ENCODE peak calls at places on chromosome 22, in seven cellular contexts. P, N, J, K, X, H and F are unnamed samples.
A peak's percentile ranks its signal among the peaks of the same experiment; 100 is the strongest.

GRCh38 chr22:17159504-17159951 is 451 bp upstream of the HDHD5 start:
- DNase-seq in P (no peak), N (no peak), J (peak; percentile 27), K (peak; percentile 76), X (peak; percentile 50), H (peak; percentile 62), F (no peak)

GRCh38 chr22:29702931-29703594 is 16.7 kb upstream of the CABP7 start:
- DNase-seq in P (no peak), N (no peak), J (no peak), K (no peak), X (peak; percentile 45), H (no peak), F (no peak)

GRCh38 chr22:20533095-20533878 is 25.9 kb downstream of the MED15 start:
- DNase-seq in P (no peak), N (no peak), J (no peak), K (no peak), X (no peak), H (no peak), F (no peak)

GRCh38 chr22:50727678-50728522 is 10.1 kb upstream of the ACR start:
- DNase-seq in P (no peak), N (no peak), J (no peak), K (peak; percentile 11), X (no peak), H (no peak), F (no peak)

GRCh38 chr22:33811208-33811607 is 109.1 kb downstream of the LARGE1 start:
- DNase-seq in P (no peak), N (no peak), J (no peak), K (no peak), X (no peak), H (no peak), F (no peak)

GRCh38 chr22:38921801-38922200 is 35.6 kb upstream of the APOBEC3A start:
- DNase-seq in P (no peak), N (no peak), J (no peak), K (no peak), X (no peak), H (no peak), F (no peak)

GRCh38 chr22:26848244-26848920 is 191.0 kb downstream of the MIAT start:
- DNase-seq in P (no peak), N (no peak), J (no peak), K (no peak), X (peak; percentile 43), H (peak; percentile 6), F (no peak)

GRCh38 chr22:41535244-41535643 is 9.0 kb downstream of the POLR3H start:
- DNase-seq in P (no peak), N (no peak), J (no peak), K (no peak), X (peak; percentile 55), H (no peak), F (no peak)

GRCh38 chr22:20514658-20515406 is 7.4 kb downstream of the MED15 start:
- DNase-seq in P (peak; percentile 80), N (no peak), J (peak; percentile 69), K (no peak), X (no peak), H (peak; percentile 85), F (no peak)

GRCh38 chr22:16777284-16777924 is 47.8 kb downstream of the XKR3 start:
- DNase-seq in P (no peak), N (no peak), J (no peak), K (no peak), X (no peak), H (no peak), F (no peak)

GRCh38 chr22:38793721-38794466 is at the start of gene DNAL4:
- DNase-seq in P (peak; percentile 96), N (peak; percentile 98), J (peak; percentile 96), K (peak; percentile 92), X (peak; percentile 98), H (peak; percentile 97), F (peak; percentile 91)

GRCh38 chr22:19395276-19395675 is 36.3 kb downstream of the HIRA start:
- DNase-seq in P (no peak), N (no peak), J (no peak), K (no peak), X (no peak), H (no peak), F (no peak)

GRCh38 chr22:22748297-22748743 is 103.9 kb downstream of the GGTLC2 start:
- DNase-seq in P (peak; percentile 18), N (no peak), J (no peak), K (peak; percentile 58), X (peak; percentile 44), H (peak; percentile 71), F (peak; percentile 40)

GRCh38 chr22:20584029-20584871 is 76.8 kb downstream of the MED15 start:
- DNase-seq in P (no peak), N (no peak), J (no peak), K (no peak), X (no peak), H (no peak), F (no peak)

GRCh38 chr22:17192186-17192585 is 27.0 kb downstream of the ADA2 start:
- DNase-seq in P (no peak), N (no peak), J (no peak), K (no peak), X (no peak), H (no peak), F (no peak)

GRCh38 chr22:19350947-19351346 is 59.4 kb upstream of the CLTCL1 start:
- DNase-seq in P (no peak), N (no peak), J (no peak), K (no peak), X (no peak), H (no peak), F (no peak)

GRCh38 chr22:22425366-22425765 is 83.2 kb downstream of the ZNF280B start:
- DNase-seq in P (no peak), N (no peak), J (no peak), K (no peak), X (no peak), H (no peak), F (no peak)

GRCh38 chr22:45667486-45667885 is 4.1 kb upstream of the ATXN10 start:
- DNase-seq in P (no peak), N (no peak), J (no peak), K (no peak), X (no peak), H (no peak), F (no peak)

GRCh38 chr22:45664136-45664646 is 7.4 kb upstream of the ATXN10 start:
- DNase-seq in P (no peak), N (no peak), J (no peak), K (no peak), X (no peak), H (no peak), F (no peak)
- TF ChIP-seq CTCF in P (no peak), N (no peak), J (no peak), K (no peak), X (no peak), H (no peak), F (no peak)

DNA sequence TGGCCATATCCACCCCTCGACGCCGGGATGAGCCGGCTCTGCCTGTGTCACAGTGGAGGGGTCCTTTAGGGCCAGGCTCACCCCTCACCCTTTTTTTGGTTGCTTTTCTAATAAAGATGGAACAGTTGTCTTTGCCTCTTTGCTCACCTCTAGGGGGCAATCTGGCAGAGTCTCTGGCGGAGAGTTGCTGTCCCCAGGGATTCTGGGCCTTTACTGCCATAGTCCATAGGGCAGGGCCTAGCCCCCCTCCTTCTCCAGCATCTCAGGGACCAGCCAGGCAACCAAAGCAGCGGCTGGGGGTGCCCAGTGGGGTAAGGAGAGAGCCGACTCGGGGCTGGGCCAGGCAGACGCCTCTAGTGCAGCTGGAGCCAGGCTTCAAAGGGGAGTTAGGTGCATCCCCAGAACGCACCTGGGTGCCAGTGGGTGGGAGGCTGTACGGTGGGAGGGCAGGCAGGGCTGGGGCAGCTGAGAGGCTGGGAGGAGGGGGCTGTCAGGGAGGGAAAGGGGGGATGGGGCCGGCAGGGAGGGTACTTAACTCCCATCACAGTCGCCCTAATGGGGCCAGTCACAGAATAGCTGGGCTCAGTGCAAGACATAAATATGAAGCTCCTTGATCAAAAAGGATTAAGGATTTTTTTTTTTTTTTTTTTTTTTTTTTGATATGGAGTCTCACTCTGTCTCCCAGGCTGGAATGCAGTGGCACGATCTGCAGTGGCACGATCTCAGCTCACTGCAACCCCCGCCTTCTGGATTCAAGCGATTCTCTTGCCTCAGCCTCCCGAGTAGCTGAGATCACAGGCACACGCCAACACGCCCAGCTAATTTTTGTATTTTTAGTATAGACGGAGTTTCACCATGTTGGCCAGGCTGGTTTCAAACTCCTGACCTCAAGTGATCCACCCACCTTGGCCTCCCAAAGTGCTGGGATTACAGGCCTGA is 2.5 kb upstream of the SUSD2 start:
- DNase-seq in P (no peak), N (no peak), J (no peak), K (no peak), X (peak; percentile 58), H (no peak), F (peak; percentile 43)
- TF ChIP-seq CTCF in P (peak; percentile 46), N (peak; percentile 52), J (peak; percentile 6), K (no peak), X (peak; percentile 54), H (no peak), F (peak; percentile 36)

GRCh38 chr22:25027552-25027951 is 75.0 kb downstream of the KIAA1671 start:
- DNase-seq in P (no peak), N (no peak), J (peak; percentile 33), K (peak; percentile 64), X (no peak), H (peak; percentile 40), F (no peak)
- TF ChIP-seq CTCF in P (no peak), N (no peak), J (no peak), K (no peak), X (no peak), H (no peak), F (no peak)

DNA sequence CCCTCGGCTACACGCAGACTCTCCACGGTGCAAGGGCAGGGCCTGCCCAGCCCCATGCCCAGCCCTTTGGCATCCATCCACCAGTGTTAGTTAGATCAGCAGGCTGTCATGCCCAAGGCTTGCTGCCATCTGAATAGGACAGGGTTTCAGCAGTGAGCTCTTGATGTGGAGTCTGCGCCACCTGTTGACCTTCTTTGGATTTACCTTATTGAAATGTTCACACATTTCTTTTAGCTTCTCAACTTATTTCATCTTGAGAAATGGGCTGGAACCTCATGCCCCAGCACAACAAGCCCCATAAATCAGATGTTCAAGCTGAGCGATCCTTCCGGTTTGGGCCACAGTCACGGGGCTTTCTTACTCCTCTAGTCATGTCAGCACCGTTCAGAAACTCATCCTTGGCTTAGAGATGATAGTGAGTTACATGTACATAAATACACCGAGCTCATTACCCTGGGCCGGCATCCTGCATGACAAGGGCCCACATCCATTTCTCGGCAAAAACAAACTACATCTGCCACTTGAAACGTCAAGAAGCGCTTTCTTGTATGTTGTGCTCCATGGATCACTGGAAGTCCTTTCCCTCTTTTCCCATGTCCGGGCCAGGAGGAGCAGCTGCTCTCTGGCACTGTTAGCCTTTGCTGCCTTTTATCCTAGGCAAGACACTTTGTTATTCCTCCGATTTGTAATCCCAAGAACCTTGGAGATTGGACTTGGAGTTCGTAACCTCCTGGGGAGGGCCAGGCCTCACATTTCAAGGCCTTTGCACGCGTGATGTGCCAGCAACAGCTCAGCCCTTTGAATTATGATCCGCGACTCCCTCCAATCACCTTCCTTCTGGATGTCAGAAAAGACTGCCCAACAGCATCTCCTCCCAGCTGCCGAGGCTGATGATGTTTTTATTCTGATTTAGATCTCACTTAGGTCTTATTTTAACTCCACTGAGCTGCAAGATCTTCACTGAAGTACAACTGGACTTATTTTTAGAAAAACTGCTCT is 61.9 kb downstream of the PARVB start:
- DNase-seq in P (no peak), N (peak; percentile 15), J (peak; percentile 54), K (peak; percentile 71), X (peak; percentile 66), H (peak; percentile 88), F (peak; percentile 41)
- TF ChIP-seq CTCF in P (peak; percentile 36), N (peak; percentile 32), J (peak; percentile 46), K (no peak), X (peak; percentile 61), H (peak; percentile 60), F (peak; percentile 31)

GRCh38 chr22:46390652-46391301 is 55.3 kb downstream of the TRMU start:
- DNase-seq in P (peak; percentile 34), N (no peak), J (peak; percentile 25), K (no peak), X (peak; percentile 27), H (no peak), F (no peak)
- TF ChIP-seq CTCF in P (peak; percentile 58), N (peak; percentile 31), J (peak; percentile 53), K (no peak), X (no peak), H (no peak), F (no peak)

GRCh38 chr22:36687516-36687915 is 16.0 kb downstream of the CACNG2 start:
- DNase-seq in P (no peak), N (no peak), J (no peak), K (no peak), X (peak; percentile 37), H (no peak), F (no peak)
- TF ChIP-seq CTCF in P (no peak), N (no peak), J (no peak), K (no peak), X (no peak), H (no peak), F (no peak)